ENCODE peak calls at places on chromosomes 16 and 17, in ten cellular contexts. O, A, Y, U, B, Z, S, N, I and T are unnamed samples.
A peak's percentile ranks its signal among the peaks of the same experiment; 100 is the strongest.

GRCh38 chr16:57540906-57541753 is 1.3 kb upstream of the ADGRG5 start:
- DNase-seq in Y (peak; percentile 11), O (no peak), U (no peak), B (no peak), Z (no peak), I (peak; percentile 44), N (no peak), S (no peak), A (peak; percentile 71), T (no peak)

GRCh38 chr17:77449373-77449907 is 308.7 kb downstream of the SEC14L1 start:
- DNase-seq in Y (no peak), N (no peak), Z (no peak), B (no peak), A (peak; percentile 75), S (no peak), I (no peak), U (no peak), O (peak; percentile 40), T (no peak)

GRCh38 chr17:28928061-28928460 is 23.3 kb downstream of the PHF12 start:
- DNase-seq in A (no peak), Y (peak; percentile 50), U (no peak), I (no peak), O (no peak), N (peak; percentile 41), B (no peak), S (no peak), Z (no peak), T (no peak)

GRCh38 chr17:30969989-30970680 is 704 bp upstream of the RNF135 start:
- DNase-seq in S (no peak), O (no peak), I (peak; percentile 60), B (no peak), N (peak; percentile 4), Z (no peak), A (no peak), U (peak; percentile 54), Y (peak; percentile 59), T (no peak)

GRCh38 chr17:9974460-9975381 is 69.7 kb upstream of the RCVRN start:
- DNase-seq in O (no peak), S (no peak), B (no peak), U (no peak), N (no peak), Z (no peak), A (no peak), Y (peak; percentile 15), I (no peak), T (no peak)

GRCh38 chr17:52201764-52202571 is 43.5 kb upstream of the CA10 start:
- DNase-seq in B (no peak), O (no peak), U (peak; percentile 20), I (no peak), Z (no peak), S (no peak), N (no peak), A (no peak), Y (peak; percentile 0), T (no peak)

GRCh38 chr17:70848785-70849184 is 679.5 kb downstream of the KCNJ2 start:
- DNase-seq in Y (no peak), O (no peak), Z (no peak), B (no peak), A (no peak), N (no peak), U (no peak), S (no peak), I (no peak), T (no peak)

GRCh38 chr17:4080686-4081085 is 62.1 kb downstream of the ZZEF1 start:
- DNase-seq in I (no peak), U (no peak), S (no peak), A (no peak), Z (no peak), N (no peak), B (no peak), O (no peak), Y (no peak), T (no peak)

GRCh38 chr17:69462010-69462409 is 47.5 kb downstream of the MAP2K6 start:
- DNase-seq in I (no peak), O (no peak), S (no peak), Z (no peak), N (no peak), A (no peak), Y (no peak), B (no peak), U (no peak), T (no peak)

GRCh38 chr16:67992661-67993206 is 6.5 kb downstream of the DPEP2 start:
- DNase-seq in U (no peak), Y (no peak), B (no peak), O (no peak), S (no peak), N (no peak), I (no peak), Z (no peak), A (no peak), T (no peak)

GRCh38 chr17:56994009-56994792 is 16.3 kb downstream of the SCPEP1 start:
- DNase-seq in Y (no peak), I (no peak), B (no peak), N (peak; percentile 4), Z (no peak), S (no peak), O (no peak), U (no peak), A (no peak), T (no peak)

GRCh38 chr17:60231691-60232090 is 81.9 kb downstream of the CA4 start:
- DNase-seq in U (peak; percentile 68), N (no peak), Z (no peak), I (no peak), A (no peak), Y (no peak), O (no peak), B (no peak), S (no peak), T (no peak)

GRCh38 chr17:45132569-45133463 is 501 bp upstream of the PLCD3 start:
- DNase-seq in U (peak; percentile 86), O (peak; percentile 96), B (peak; percentile 77), A (peak; percentile 96), Z (peak; percentile 67), N (peak; percentile 94), Y (peak; percentile 84), I (peak; percentile 92), S (peak; percentile 86), T (peak; percentile 83)

GRCh38 chr17:49832840-49833599 is 14.8 kb downstream of the TAC4 start:
- DNase-seq in U (no peak), S (no peak), Y (no peak), N (no peak), B (no peak), Z (no peak), A (no peak), O (no peak), I (no peak), T (no peak)

DNA sequence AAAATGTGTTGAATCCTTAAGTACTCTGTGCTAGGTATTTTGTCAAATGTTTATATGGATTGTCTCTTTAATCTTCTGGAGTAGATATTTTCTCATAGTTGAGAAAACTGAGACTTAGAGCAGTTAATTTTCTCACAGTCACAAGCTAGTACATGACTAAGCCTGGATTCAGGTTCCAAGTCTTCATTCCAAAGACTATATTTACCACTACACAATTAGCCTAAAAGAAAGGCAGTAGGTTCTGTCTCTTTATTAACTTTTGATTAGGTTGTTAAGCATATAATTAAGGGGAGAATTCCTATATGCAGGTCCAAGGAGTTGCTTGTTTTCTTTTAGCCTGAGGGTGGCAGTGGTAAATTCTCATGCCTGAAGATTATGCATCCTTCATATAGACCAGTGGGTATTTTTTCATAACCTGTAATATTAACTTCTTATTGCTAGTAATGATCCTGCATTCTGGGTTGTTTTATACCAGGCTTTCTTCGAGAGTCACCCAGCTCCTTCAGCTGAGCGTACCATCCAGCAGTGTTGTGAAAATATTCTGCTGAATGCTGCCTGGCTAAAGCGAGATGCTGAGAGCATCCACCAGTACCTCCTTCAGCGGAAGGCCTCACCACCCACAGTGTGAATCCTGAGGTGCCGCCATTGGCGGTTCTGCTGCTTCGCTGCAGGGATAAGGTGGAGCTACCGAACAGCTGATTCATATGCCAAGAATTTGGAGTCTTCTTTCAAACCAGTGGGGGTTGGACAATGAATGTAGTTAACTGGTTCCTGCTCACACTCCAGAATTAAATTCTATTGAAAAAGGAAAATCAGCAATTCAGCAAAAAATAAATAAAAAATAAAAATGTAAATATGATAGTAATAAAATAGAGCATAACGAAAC is 28.2 kb upstream of the KPNB1 start:
- DNase-seq in I (peak; percentile 70), U (peak; percentile 30), A (no peak), Z (peak; percentile 82), Y (peak; percentile 11), N (peak; percentile 68), O (no peak), B (peak; percentile 56), S (peak; percentile 37), T (no peak)
- TF ChIP-seq CTCF in I (no peak), U (no peak), A (no peak), Z (peak; percentile 22), Y (no peak), N (no peak), O (no peak), B (no peak), S (no peak), T (peak; percentile 25)

DNA sequence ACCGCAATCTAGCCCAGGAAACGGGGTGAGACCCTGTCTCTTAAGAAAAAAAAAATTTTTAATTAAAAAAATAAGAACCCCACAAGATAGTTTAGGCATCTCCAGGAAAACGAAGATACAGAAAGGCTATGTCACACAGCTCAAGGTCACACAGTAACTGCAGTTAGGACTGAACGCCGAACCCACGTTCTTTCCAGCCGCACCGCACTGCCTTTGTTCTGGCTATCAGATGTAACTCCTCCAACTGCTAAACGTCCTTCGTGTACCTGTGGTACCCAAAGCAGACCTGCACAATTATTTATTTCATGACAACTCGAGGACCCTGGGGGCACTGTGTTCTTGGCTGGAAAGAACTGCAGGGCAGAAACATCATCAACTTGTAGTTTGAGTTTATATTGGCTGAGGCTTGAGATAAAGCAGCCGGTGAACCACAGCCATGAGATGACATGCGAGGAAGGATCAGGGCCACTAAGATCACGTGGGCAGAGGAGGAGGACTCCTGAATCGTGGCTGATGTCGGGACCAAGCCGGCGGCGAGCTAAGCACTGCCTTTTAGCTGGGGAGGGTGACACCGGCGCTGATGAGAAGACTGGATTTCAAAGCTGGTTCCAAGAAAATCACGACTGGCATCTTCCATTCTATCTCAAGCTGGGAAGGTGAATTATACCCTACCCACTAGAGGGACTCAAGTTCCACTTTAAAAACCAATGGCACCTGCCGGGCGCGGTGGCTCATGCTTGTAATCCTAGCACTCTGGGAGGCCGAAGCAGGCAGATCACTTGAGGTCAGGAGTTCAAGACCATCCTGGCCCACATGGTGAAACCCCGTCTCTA is 20.7 kb upstream of the MNT start:
- DNase-seq in O (no peak), A (no peak), B (no peak), Z (no peak), I (no peak), N (no peak), U (peak; percentile 35), Y (no peak), S (no peak), T (peak; percentile 57)
- TF ChIP-seq CTCF in O (no peak), A (no peak), B (no peak), Z (no peak), I (no peak), N (no peak), U (peak; percentile 35), Y (no peak), S (no peak), T (peak; percentile 39)

GRCh38 chr17:21095735-21096134 is 31.0 kb upstream of the DHRS7B start:
- DNase-seq in Y (no peak), O (no peak), N (no peak), I (no peak), B (no peak), S (no peak), U (no peak), A (no peak), Z (no peak), T (no peak)
- TF ChIP-seq CTCF in Y (no peak), O (no peak), N (no peak), I (no peak), B (no peak), S (no peak), U (no peak), A (no peak), Z (no peak), T (no peak)

GRCh38 chr16:30934827-30935557 is 11.6 kb downstream of the FBXL19 start:
- DNase-seq in O (no peak), A (no peak), Z (no peak), B (no peak), N (peak; percentile 50), U (peak; percentile 74), Y (peak; percentile 71), S (no peak), I (no peak), T (peak; percentile 58)
- TF ChIP-seq CTCF in O (peak; percentile 33), A (peak; percentile 65), Z (peak; percentile 76), B (peak; percentile 53), N (no peak), U (peak; percentile 64), Y (peak; percentile 73), S (peak; percentile 13), I (peak; percentile 47), T (peak; percentile 51)